ENCODE peak calls at places on chromosomes 6 and 20, in four cellular contexts. Q, B, J and K are unnamed samples.

GRCh38 chr6:118724211-118724610 is 72.8 kb upstream of the CEP85L start:
- DNase-seq in Q (no peak), B (no peak), J (no peak), K (no peak)

GRCh38 chr20:47888351-47888750 is 103.1 kb upstream of the SULF2 start:
- DNase-seq in Q (no peak), B (no peak), J (no peak), K (no peak)

GRCh38 chr6:158072083-158072721 is 90.5 kb downstream of the SYNJ2 start:
- DNase-seq in Q (peak; percentile 72), B (peak; percentile 71), J (peak; percentile 75), K (peak; percentile 86)

GRCh38 chr6:7121704-7122241 is 14.0 kb downstream of the RREB1 start:
- DNase-seq in Q (no peak), B (no peak), J (no peak), K (no peak)

GRCh38 chr6:113735487-113735886 is 121.7 kb upstream of the MARCKS start:
- DNase-seq in Q (no peak), B (no peak), J (no peak), K (no peak)

GRCh38 chr6:19535351-19535750 is 301.8 kb upstream of the ID4 start:
- DNase-seq in Q (no peak), B (no peak), J (no peak), K (no peak)

GRCh38 chr6:15287670-15288069 is 41.8 kb downstream of the JARID2 start:
- DNase-seq in Q (no peak), B (no peak), J (no peak), K (no peak)

GRCh38 chr6:83853178-83853967 is at the start of gene RIPPLY2:
- DNase-seq in Q (peak; percentile 33), B (no peak), J (peak; percentile 71), K (no peak)

GRCh38 chr6:1596088-1596852 is 13.4 kb upstream of the FOXC1 start:
- DNase-seq in Q (peak; percentile 43), B (peak; percentile 50), J (peak; percentile 77), K (peak; percentile 89)

GRCh38 chr6:20366082-20366834 is 35.4 kb upstream of the E2F3 start:
- DNase-seq in Q (no peak), B (no peak), J (no peak), K (no peak)

GRCh38 chr20:36833275-36834020 is 42.5 kb upstream of the TLDC2 start:
- DNase-seq in Q (no peak), B (no peak), J (no peak), K (no peak)

GRCh38 chr6:3336859-3337515 is 78.2 kb downstream of the PSMG4 start:
- DNase-seq in Q (no peak), B (no peak), J (no peak), K (no peak)

GRCh38 chr20:8438748-8439147 is 306.7 kb downstream of the PLCB1 start:
- DNase-seq in Q (no peak), B (no peak), J (no peak), K (no peak)

GRCh38 chr20:10563935-10564492 is 109.8 kb downstream of the JAG1 start:
- DNase-seq in Q (no peak), B (no peak), J (no peak), K (no peak)

GRCh38 chr20:10562929-10563328 is 110.9 kb downstream of the JAG1 start:
- DNase-seq in Q (no peak), B (no peak), J (no peak), K (no peak)

GRCh38 chr20:10565922-10566897 is 107.6 kb downstream of the JAG1 start:
- DNase-seq in Q (peak; percentile 57), B (peak; percentile 100), J (no peak), K (no peak)

GRCh38 chr20:10568032-10568431 is 105.8 kb downstream of the JAG1 start:
- DNase-seq in Q (no peak), B (peak; percentile 54), J (no peak), K (no peak)

GRCh38 chr20:10565191-10565921 is 108.4 kb downstream of the JAG1 start:
- DNase-seq in Q (peak; percentile 63), B (peak; percentile 99), J (no peak), K (no peak)
- TF ChIP-seq HMGXB4 in Q (no peak), B (no peak), J (no peak), K (no peak)

GRCh38 chr6:28634758-28635546 is 109.3 kb downstream of the GPX5 start:
- DNase-seq in Q (peak; percentile 65), B (peak; percentile 50), J (peak; percentile 70), K (no peak)
- TF ChIP-seq HMGXB4 in Q (no peak), B (peak; percentile 36), J (no peak), K (no peak)

DNA sequence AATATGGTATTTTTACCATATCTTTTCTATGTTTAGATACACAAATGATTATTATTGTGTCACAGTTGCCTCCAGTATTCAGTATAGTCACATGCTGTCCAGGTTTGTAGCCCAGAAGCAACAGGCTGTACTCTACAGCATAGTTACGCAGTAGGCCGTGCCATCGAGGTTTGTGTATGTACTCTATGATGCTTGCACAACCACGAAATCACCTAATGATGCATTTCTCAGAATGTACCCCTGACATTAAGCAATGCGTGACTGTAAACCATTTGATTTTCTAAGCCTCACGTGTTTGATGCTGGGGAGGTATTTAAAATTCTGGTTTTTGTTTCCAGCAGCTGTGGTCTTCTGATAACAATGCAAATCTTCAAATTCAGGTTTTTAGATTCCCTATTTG is 207.6 kb downstream of the UST start:
- DNase-seq in Q (no peak), B (no peak), J (no peak), K (no peak)
- TF ChIP-seq HMGXB4 in Q (no peak), B (no peak), J (no peak), K (no peak)

GRCh38 chr6:170575250-170575649 is 9.2 kb downstream of the PDCD2 start:
- DNase-seq in Q (peak; percentile 24), B (peak; percentile 21), J (no peak), K (peak; percentile 54)
- TF ChIP-seq HMGXB4 in Q (no peak), B (no peak), J (no peak), K (no peak)

GRCh38 chr6:32836873-32837272 is 1.7 kb downstream of the TAP2 start:
- DNase-seq in Q (no peak), B (no peak), J (no peak), K (no peak)

GRCh38 chr6:32835167-32835893 is 3.2 kb downstream of the TAP2 start:
- DNase-seq in Q (no peak), B (no peak), J (no peak), K (no peak)

GRCh38 chr6:32838114-32838958 is at the start of gene TAP2:
- DNase-seq in Q (peak; percentile 88), B (peak; percentile 89), J (peak; percentile 97), K (peak; percentile 97)

GRCh38 chr6:32839356-32839755 is 817 bp upstream of the TAP2 start:
- DNase-seq in Q (no peak), B (no peak), J (no peak), K (no peak)

GRCh38 chr6:32837651-32838113 is 857 bp downstream of the TAP2 start:
- DNase-seq in Q (no peak), B (no peak), J (no peak), K (no peak)
- TF ChIP-seq HMGXB4 in Q (no peak), B (no peak), J (no peak), K (no peak)